ENCODE peak calls at places on chromosomes 12 and 14, in five cellular contexts. J is colonic mucosa, T is gastrocnemius medialis, Y is cardiac fibroblast, B is OCI-LY7. E is an unnamed sample.

GRCh38 chr14:94670692-94671285 is 58.6 kb downstream of the SERPINA3 start:
- DNase-seq in J (no peak), T (no peak), Y (no peak), B (no peak), E (no peak)

GRCh38 chr14:91059576-91060471 is 617 bp downstream of the RPS6KA5 start:
- DNase-seq in J (peak), T (peak), Y (no peak), B (peak), E (peak)

GRCh38 chr14:26820101-26820500 is 222.3 kb upstream of the NOVA1 start:
- DNase-seq in J (no peak), T (no peak), Y (peak), B (no peak), E (no peak)

GRCh38 chr14:94129111-94129757 is at the start of gene IFI27L2:
- DNase-seq in J (peak), T (peak), Y (peak), B (peak), E (peak)

GRCh38 chr12:38932320-38932719 is 26.9 kb upstream of the CPNE8 start:
- DNase-seq in J (no peak), T (no peak), Y (no peak), B (no peak), E (no peak)

GRCh38 chr12:67237231-67237630 is 31.9 kb upstream of the CAND1 start:
- DNase-seq in J (no peak), T (no peak), Y (no peak), B (no peak), E (no peak)

GRCh38 chr14:51121096-51121495 is 26.2 kb upstream of the TRIM9 start:
- DNase-seq in J (no peak), T (no peak), Y (peak), B (no peak), E (no peak)

GRCh38 chr12:120229583-120230325 is 28.8 kb upstream of the RPLP0 start:
- DNase-seq in J (peak), T (no peak), Y (peak), B (no peak), E (no peak)

DNA sequence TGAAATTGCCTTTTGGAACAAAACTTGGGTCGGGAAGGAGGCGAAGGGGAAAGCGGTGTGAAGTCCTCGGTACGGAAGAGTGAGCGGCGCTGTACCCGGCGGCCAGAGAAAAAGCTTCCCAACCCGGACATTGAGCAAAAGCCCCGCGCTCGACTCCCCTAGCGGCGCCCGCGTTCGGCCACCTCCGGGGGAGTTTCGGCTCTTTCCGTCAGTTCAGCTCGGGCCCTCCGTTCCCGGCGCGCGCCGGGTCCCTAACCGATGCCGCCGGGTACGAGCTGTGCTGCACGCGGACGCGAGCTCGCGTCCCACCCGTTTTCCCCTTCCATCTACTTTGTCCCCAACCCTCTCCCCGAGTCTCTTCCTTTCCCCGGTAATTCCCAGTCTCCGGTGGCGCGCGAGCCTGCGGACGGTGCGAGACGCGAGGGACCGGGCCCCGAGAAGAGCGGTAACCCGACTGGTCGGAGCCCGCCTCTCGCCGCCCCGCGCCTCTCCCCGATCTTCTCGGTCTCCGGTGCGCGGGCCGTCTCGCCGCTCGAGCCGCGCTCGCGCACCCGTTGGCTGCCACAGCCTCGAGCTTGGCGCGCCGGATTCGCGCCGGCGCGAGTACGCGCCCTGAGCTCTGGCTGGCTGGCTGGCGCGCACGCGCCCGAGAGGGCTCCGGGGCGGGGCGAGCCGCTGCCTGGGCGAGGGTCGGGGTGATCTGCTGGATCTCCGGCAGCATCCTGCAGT is 446 bp upstream of the SPATS2 start:
- DNase-seq in J (peak), T (peak), Y (peak), B (peak), E (peak)
- TF ChIP-seq CTCF in J (no peak), T (peak), Y (peak), B (peak), E (peak)

DNA sequence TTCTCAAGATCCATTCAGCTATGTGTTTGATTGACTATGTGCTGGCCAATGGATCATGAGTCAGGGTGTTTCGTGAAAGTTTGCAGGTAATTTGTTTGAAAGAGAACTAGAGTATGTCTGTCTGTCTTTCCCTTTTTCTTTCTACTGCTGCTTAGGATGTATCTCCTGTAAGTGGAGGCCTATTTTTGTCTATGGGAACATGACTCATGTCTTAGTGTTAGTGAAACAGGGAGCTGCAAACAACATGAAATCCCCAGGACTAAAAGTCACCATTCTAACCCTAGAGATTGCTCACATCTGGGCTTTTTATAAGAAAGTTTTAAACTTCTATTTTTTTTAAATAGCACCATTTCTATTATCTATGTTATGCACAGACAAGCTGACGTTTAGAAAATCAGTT is 333.0 kb downstream of the CCER1 start:
- DNase-seq in J (no peak), T (no peak), Y (peak), B (no peak), E (no peak)
- TF ChIP-seq CTCF in J (no peak), T (no peak), Y (no peak), B (no peak), E (no peak)

GRCh38 chr12:55724940-55725309 is 3.9 kb downstream of the CD63 start:
- DNase-seq in J (no peak), T (no peak), Y (no peak), B (no peak), E (no peak)

GRCh38 chr12:55725556-55725955 is 3.3 kb downstream of the CD63 start:
- DNase-seq in J (no peak), T (no peak), Y (no peak), B (no peak), E (no peak)

GRCh38 chr12:55723516-55724225 is 3.5 kb downstream of the RDH5 start:
- DNase-seq in J (no peak), T (no peak), Y (no peak), B (no peak), E (no peak)

GRCh38 chr12:55722948-55723347 is 2.8 kb downstream of the RDH5 start:
- DNase-seq in J (no peak), T (no peak), Y (no peak), B (no peak), E (no peak)

DNA sequence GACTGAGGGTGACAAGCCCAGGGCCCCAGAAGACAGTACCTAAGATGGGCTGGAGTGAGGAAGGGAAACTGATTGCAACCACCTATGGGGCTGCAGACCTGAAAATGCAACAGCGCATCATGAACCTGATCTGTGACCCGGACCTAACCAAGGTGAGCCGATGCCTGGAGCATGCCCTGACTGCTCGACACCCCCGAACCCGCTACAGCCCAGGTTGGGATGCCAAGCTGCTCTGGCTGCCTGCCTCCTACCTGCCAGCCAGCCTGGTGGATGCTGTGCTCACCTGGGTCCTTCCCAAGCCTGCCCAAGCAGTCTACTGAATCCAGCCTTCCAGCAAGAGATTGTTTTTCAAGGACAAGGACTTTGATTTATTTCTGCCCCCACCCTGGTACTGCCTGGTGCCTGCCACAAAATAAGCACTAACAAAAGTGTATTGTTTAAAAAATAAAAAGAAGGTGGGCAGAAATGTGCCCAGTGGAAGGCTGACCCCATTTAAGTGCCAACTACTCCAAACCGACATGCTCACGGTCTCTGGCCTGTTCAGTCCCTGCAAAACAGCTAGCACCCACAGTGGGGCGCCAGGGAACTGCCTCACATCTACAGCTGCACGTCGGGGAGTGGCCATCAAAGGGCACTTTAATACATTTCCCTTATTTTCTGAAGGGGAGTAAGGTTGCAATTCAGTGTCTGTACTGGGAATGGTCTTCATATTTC is 4.2 kb downstream of the RDH5 start:
- DNase-seq in J (peak), T (no peak), Y (peak), B (peak), E (peak)
- TF ChIP-seq CTCF in J (peak), T (peak), Y (peak), B (peak), E (peak)

GRCh38 chr12:55682087-55682796 is 25.5 kb downstream of the ITGA7 start:
- DNase-seq in J (no peak), T (no peak), Y (no peak), B (no peak), E (no peak)

GRCh38 chr12:55683676-55684075 is 24.0 kb downstream of the ITGA7 start:
- DNase-seq in J (no peak), T (no peak), Y (no peak), B (no peak), E (no peak)

GRCh38 chr12:55684761-55685370 is 22.8 kb downstream of the ITGA7 start:
- DNase-seq in J (no peak), T (no peak), Y (no peak), B (no peak), E (no peak)

GRCh38 chr12:55679691-55680090 is 28.0 kb downstream of the ITGA7 start:
- DNase-seq in J (no peak), T (no peak), Y (no peak), B (no peak), E (no peak)

GRCh38 chr12:55681142-55682077 is 26.3 kb downstream of the ITGA7 start:
- DNase-seq in J (peak), T (peak), Y (peak), B (no peak), E (no peak)
- TF ChIP-seq CTCF in J (peak), T (peak), Y (peak), B (peak), E (peak)

DNA sequence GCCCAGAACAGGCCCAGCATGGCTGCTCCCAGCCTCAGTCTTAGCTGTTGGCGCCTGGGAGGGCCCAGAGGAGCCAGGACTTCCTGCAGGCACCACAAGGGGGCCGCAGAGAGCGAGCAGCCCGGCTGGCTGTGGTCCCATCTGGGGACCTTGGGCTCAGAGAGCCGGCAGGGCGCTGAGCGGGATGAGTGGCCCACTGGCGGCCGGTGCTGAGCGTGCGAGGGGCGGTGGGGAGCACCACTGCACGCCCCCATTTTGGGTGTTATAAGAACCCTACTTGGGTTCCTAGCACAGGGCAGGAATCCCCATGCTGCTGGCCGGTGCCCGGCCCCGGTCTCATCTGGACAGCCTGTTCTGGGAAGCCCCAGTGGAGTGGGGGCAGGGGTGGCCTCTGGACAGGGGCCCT is 25.9 kb upstream of the CRIP2 start:
- DNase-seq in J (peak), T (peak), Y (peak), B (peak), E (peak)
- TF ChIP-seq CTCF in J (peak), T (peak), Y (peak), B (peak), E (peak)

GRCh38 chr14:45946251-45946650 is 693.2 kb upstream of the MIS18BP1 start:
- DNase-seq in J (no peak), T (no peak), Y (no peak), B (no peak), E (no peak)

GRCh38 chr14:45939572-45939971 is 686.6 kb upstream of the MIS18BP1 start:
- DNase-seq in J (no peak), T (no peak), Y (no peak), B (no peak), E (no peak)

GRCh38 chr14:45940318-45940717 is 687.3 kb upstream of the MIS18BP1 start:
- DNase-seq in J (no peak), T (no peak), Y (no peak), B (no peak), E (no peak)
- TF ChIP-seq CTCF in J (peak), T (no peak), Y (no peak), B (no peak), E (peak)

GRCh38 chr14:97642631-97643030 is 845.4 kb downstream of the VRK1 start:
- DNase-seq in J (no peak), T (no peak), Y (no peak), B (no peak), E (no peak)

GRCh38 chr14:97640031-97640430 is 842.8 kb downstream of the VRK1 start:
- DNase-seq in J (no peak), T (no peak), Y (no peak), B (no peak), E (no peak)

GRCh38 chr14:97638864-97639263 is 841.7 kb downstream of the VRK1 start:
- DNase-seq in J (no peak), T (no peak), Y (no peak), B (no peak), E (no peak)

GRCh38 chr14:97641827-97642226 is 844.6 kb downstream of the VRK1 start:
- DNase-seq in J (no peak), T (no peak), Y (no peak), B (no peak), E (no peak)

GRCh38 chr14:97644365-97644764 is 847.2 kb downstream of the VRK1 start:
- DNase-seq in J (no peak), T (no peak), Y (no peak), B (no peak), E (no peak)
- TF ChIP-seq CTCF in J (no peak), T (no peak), Y (no peak), B (no peak), E (no peak)

GRCh38 chr12:72472350-72472749 is 200.2 kb downstream of the TRHDE start:
- DNase-seq in J (no peak), T (no peak), Y (no peak), B (peak), E (no peak)
- TF ChIP-seq CTCF in J (no peak), T (peak), Y (no peak), B (peak), E (no peak)

GRCh38 chr14:73935666-73936065 is 14.2 kb downstream of the FAM161B start:
- DNase-seq in J (no peak), T (no peak), Y (peak), B (peak), E (peak)
- TF ChIP-seq CTCF in J (no peak), T (no peak), Y (peak), B (peak), E (no peak)

GRCh38 chr14:67420102-67420739 is 8.3 kb upstream of the PLEK2 start:
- DNase-seq in J (peak), T (no peak), Y (no peak), B (peak), E (no peak)
- TF ChIP-seq CTCF in J (peak), T (peak), Y (peak), B (peak), E (peak)